ENCODE peak calls at places on chromosomes 16 and 17, in seven cellular contexts. T is ascending aorta; Z is progenitor cell of endocrine pancreas; O is AG04449; R is activated CD8-positive, alpha-beta T cell treated with anti-CD3 and anti-CD28 coated beads for 36 hours; X is CD8-positive, alpha-beta T cell; V is astrocyte of the cerebellum. C is an unnamed sample.

GRCh38 chr17:8806206-8807069 is 7.3 kb upstream of the MFSD6L start:
- DNase-seq in T (no peak), Z (no peak), O (no peak), R (no peak), X (no peak), V (no peak), C (no peak)

GRCh38 chr17:48453447-48453846 is 23.4 kb upstream of the SKAP1 start:
- DNase-seq in T (no peak), Z (no peak), O (no peak), R (no peak), X (no peak), V (no peak), C (no peak)

GRCh38 chr17:14310584-14310983 is 9.7 kb downstream of the HS3ST3B1 start:
- DNase-seq in T (peak), Z (no peak), O (no peak), R (no peak), X (no peak), V (no peak), C (no peak)

GRCh38 chr17:60135951-60136666 is 13.7 kb upstream of the CA4 start:
- DNase-seq in T (no peak), Z (no peak), O (no peak), R (no peak), X (no peak), V (no peak), C (no peak)

GRCh38 chr16:23348579-23349469 is 46.7 kb downstream of the SCNN1B start:
- DNase-seq in T (no peak), Z (no peak), O (no peak), R (peak), X (no peak), V (no peak), C (no peak)

GRCh38 chr17:17108681-17109049 is 66.4 kb downstream of the MPRIP start:
- DNase-seq in T (no peak), Z (no peak), O (no peak), R (no peak), X (no peak), V (no peak), C (no peak)

GRCh38 chr17:18257747-18258355 is 687 bp downstream of the FLII start:
- DNase-seq in T (peak), Z (peak), O (no peak), R (peak), X (peak), V (no peak), C (no peak)

GRCh38 chr17:55208078-55208812 is 56.5 kb upstream of the HLF start:
- DNase-seq in T (no peak), Z (no peak), O (no peak), R (no peak), X (no peak), V (no peak), C (no peak)

GRCh38 chr17:75241996-75242460 is 19.4 kb downstream of the GGA3 start:
- DNase-seq in T (no peak), Z (no peak), O (no peak), R (peak), X (no peak), V (no peak), C (no peak)

GRCh38 chr17:36183001-36183810 is 6.8 kb upstream of the TBC1D3B start:
- DNase-seq in T (no peak), Z (peak), O (peak), R (no peak), X (no peak), V (peak), C (peak)

GRCh38 chr16:63461248-63461841 is 1425.1 kb upstream of the CDH8 start:
- DNase-seq in T (no peak), Z (peak), O (peak), R (no peak), X (no peak), V (peak), C (peak)

GRCh38 chr17:1997587-1998425 is 27.3 kb downstream of the RTN4RL1 start:
- DNase-seq in T (no peak), Z (peak), O (no peak), R (no peak), X (no peak), V (no peak), C (no peak)

GRCh38 chr17:13311301-13311700 is 290.4 kb downstream of the HS3ST3A1 start:
- DNase-seq in T (no peak), Z (no peak), O (peak), R (no peak), X (no peak), V (no peak), C (peak)

GRCh38 chr16:11155284-11155806 is 100.7 kb downstream of the SOCS1 start:
- DNase-seq in T (no peak), Z (no peak), O (peak), R (no peak), X (no peak), V (peak), C (no peak)

GRCh38 chr17:79981090-79981489 is 54.6 kb downstream of the TBC1D16 start:
- DNase-seq in T (no peak), Z (no peak), O (no peak), R (no peak), X (no peak), V (no peak), C (no peak)

GRCh38 chr16:66296591-66296990 is 69.9 kb upstream of the CDH5 start:
- DNase-seq in T (no peak), Z (no peak), O (no peak), R (no peak), X (no peak), V (no peak), C (no peak)

GRCh38 chr16:7613518-7613917 is 280.9 kb downstream of the RBFOX1 start:
- DNase-seq in T (no peak), Z (no peak), O (no peak), R (no peak), X (no peak), V (no peak), C (no peak)

GRCh38 chr17:79626156-79626890 is 15.5 kb upstream of the RBFOX3 start:
- DNase-seq in T (peak), Z (no peak), O (no peak), R (no peak), X (no peak), V (no peak), C (no peak)

GRCh38 chr16:89965447-89966225 is 17.1 kb downstream of the DEF8 start:
- DNase-seq in T (no peak), Z (no peak), O (no peak), R (no peak), X (no peak), V (no peak), C (no peak)

GRCh38 chr17:9875441-9875840 is 29.6 kb downstream of the RCVRN start:
- DNase-seq in T (peak), Z (no peak), O (no peak), R (no peak), X (no peak), V (peak), C (no peak)

GRCh38 chr17:3970668-3971067 is 6.4 kb upstream of the ATP2A3 start:
- DNase-seq in T (no peak), Z (no peak), O (no peak), R (no peak), X (no peak), V (no peak), C (no peak)

GRCh38 chr17:36188891-36189306 is 7.7 kb downstream of the CCL3L1 start:
- DNase-seq in T (peak), Z (no peak), O (no peak), R (peak), X (peak), V (no peak), C (no peak)

GRCh38 chr17:69913241-69914015 is 161.6 kb upstream of the KCNJ16 start:
- DNase-seq in T (no peak), Z (no peak), O (no peak), R (no peak), X (no peak), V (no peak), C (no peak)

GRCh38 chr17:80101946-80102706 is 745 bp downstream of the GAA start:
- DNase-seq in T (no peak), Z (no peak), O (no peak), R (peak), X (no peak), V (no peak), C (no peak)

GRCh38 chr17:78046923-78047322 is 81.6 kb downstream of the TMC6 start:
- DNase-seq in T (no peak), Z (no peak), O (no peak), R (no peak), X (no peak), V (no peak), C (no peak)

GRCh38 chr17:41665566-41666335 is 22.9 kb upstream of the EIF1 start:
- DNase-seq in T (peak), Z (peak), O (no peak), R (peak), X (peak), V (no peak), C (no peak)

GRCh38 chr16:2212362-2213324 is 2.0 kb upstream of the BRICD5 start:
- DNase-seq in T (no peak), Z (no peak), O (no peak), R (no peak), X (no peak), V (no peak), C (no peak)

GRCh38 chr17:61139219-61139618 is 260.4 kb upstream of the TBX2 start:
- DNase-seq in T (no peak), Z (no peak), O (peak), R (peak), X (peak), V (peak), C (peak)

GRCh38 chr17:31696184-31696602 is 162.9 kb downstream of the COPRS start:
- DNase-seq in T (peak), Z (peak), O (peak), R (no peak), X (no peak), V (peak), C (peak)
- TF ChIP-seq CTCF in T (no peak), Z (no peak), O (peak), R (no peak), X (no peak), V (peak), C (peak)

GRCh38 chr16:69376393-69377059 is 9.3 kb downstream of the TERF2 start:
- DNase-seq in T (no peak), Z (no peak), O (no peak), R (no peak), X (no peak), V (no peak), C (no peak)

GRCh38 chr16:69382421-69382820 is 3.4 kb downstream of the TERF2 start:
- DNase-seq in T (no peak), Z (no peak), O (no peak), R (peak), X (no peak), V (no peak), C (no peak)

GRCh38 chr16:69378036-69378435 is 7.8 kb downstream of the TERF2 start:
- DNase-seq in T (no peak), Z (no peak), O (no peak), R (no peak), X (no peak), V (no peak), C (no peak)

GRCh38 chr16:69381231-69381630 is 4.6 kb downstream of the TERF2 start:
- DNase-seq in T (no peak), Z (no peak), O (no peak), R (no peak), X (no peak), V (no peak), C (no peak)

GRCh38 chr16:69378760-69379159 is 7.0 kb downstream of the TERF2 start:
- DNase-seq in T (no peak), Z (no peak), O (no peak), R (no peak), X (no peak), V (no peak), C (no peak)
- TF ChIP-seq CTCF in T (no peak), Z (no peak), O (no peak), R (no peak), X (no peak), V (no peak), C (no peak)

GRCh38 chr16:55255890-55256289 is 68.1 kb upstream of the IRX6 start:
- DNase-seq in T (no peak), Z (no peak), O (no peak), R (no peak), X (no peak), V (no peak), C (no peak)

GRCh38 chr16:55261301-55261700 is 62.7 kb upstream of the IRX6 start:
- DNase-seq in T (no peak), Z (no peak), O (no peak), R (no peak), X (no peak), V (no peak), C (no peak)

GRCh38 chr16:55253987-55254386 is 70.0 kb upstream of the IRX6 start:
- DNase-seq in T (no peak), Z (no peak), O (no peak), R (no peak), X (no peak), V (no peak), C (no peak)

GRCh38 chr16:55256412-55257016 is 67.5 kb upstream of the IRX6 start:
- DNase-seq in T (no peak), Z (no peak), O (no peak), R (no peak), X (no peak), V (no peak), C (no peak)

GRCh38 chr16:55257971-55258613 is 65.9 kb upstream of the IRX6 start:
- DNase-seq in T (no peak), Z (peak), O (no peak), R (peak), X (no peak), V (peak), C (no peak)
- TF ChIP-seq CTCF in T (peak), Z (peak), O (peak), R (peak), X (no peak), V (peak), C (peak)

GRCh38 chr16:88673685-88674398 is 11.0 kb upstream of the MVD start:
- DNase-seq in T (no peak), Z (no peak), O (no peak), R (no peak), X (no peak), V (no peak), C (no peak)

GRCh38 chr16:88671806-88672205 is 8.9 kb upstream of the MVD start:
- DNase-seq in T (no peak), Z (no peak), O (no peak), R (no peak), X (no peak), V (no peak), C (no peak)

GRCh38 chr16:88669986-88670385 is 7.1 kb upstream of the MVD start:
- DNase-seq in T (no peak), Z (no peak), O (no peak), R (no peak), X (no peak), V (no peak), C (peak)

GRCh38 chr16:88676502-88677242 is 9.6 kb downstream of the SNAI3 start:
- DNase-seq in T (no peak), Z (no peak), O (no peak), R (no peak), X (no peak), V (no peak), C (no peak)

DNA sequence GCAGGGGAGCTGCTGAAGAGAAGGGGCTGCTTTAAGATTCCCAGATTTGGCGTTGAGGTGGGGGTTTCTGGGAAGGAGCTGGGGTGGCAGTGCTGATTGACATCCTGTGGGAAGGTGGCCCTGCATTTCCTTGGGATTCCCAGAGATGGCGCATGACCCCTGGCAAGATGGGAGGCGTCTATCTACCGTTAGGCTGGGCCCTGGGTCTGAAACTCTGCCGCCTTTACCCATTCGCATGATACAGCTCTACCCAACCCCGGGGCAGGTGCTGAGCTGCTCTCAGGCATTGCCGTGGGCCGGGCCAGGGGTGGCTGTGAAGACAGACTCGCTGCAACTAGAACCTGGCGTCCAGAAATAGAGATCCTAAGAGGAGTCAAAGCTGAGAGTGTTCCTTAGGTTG is 9.9 kb upstream of the MVD start:
- DNase-seq in T (no peak), Z (no peak), O (no peak), R (no peak), X (no peak), V (no peak), C (no peak)
- TF ChIP-seq CTCF in T (no peak), Z (peak), O (peak), R (no peak), X (no peak), V (peak), C (peak)

GRCh38 chr16:397736-398332 is 835 bp downstream of the NME4 start:
- DNase-seq in T (peak), Z (peak), O (no peak), R (peak), X (no peak), V (peak), C (peak)

GRCh38 chr16:397135-397661 is at the start of gene NME4:
- DNase-seq in T (no peak), Z (peak), O (no peak), R (peak), X (no peak), V (no peak), C (no peak)

GRCh38 chr16:399278-400019 is 2.2 kb upstream of the DECR2 start:
- DNase-seq in T (no peak), Z (no peak), O (no peak), R (no peak), X (no peak), V (no peak), C (no peak)

GRCh38 chr16:400061-400540 is 1.6 kb upstream of the DECR2 start:
- DNase-seq in T (no peak), Z (no peak), O (no peak), R (peak), X (no peak), V (no peak), C (no peak)

GRCh38 chr16:398551-399277 is 1.7 kb downstream of the NME4 start:
- DNase-seq in T (no peak), Z (no peak), O (no peak), R (no peak), X (no peak), V (no peak), C (no peak)
- TF ChIP-seq CTCF in T (no peak), Z (no peak), O (no peak), R (no peak), X (no peak), V (no peak), C (no peak)

GRCh38 chr16:8859913-8860881 is 8.6 kb downstream of the CARHSP1 start:
- DNase-seq in T (no peak), Z (no peak), O (no peak), R (no peak), X (no peak), V (peak), C (no peak)
- TF ChIP-seq CTCF in T (no peak), Z (no peak), O (no peak), R (no peak), X (no peak), V (no peak), C (no peak)

GRCh38 chr17:29384901-29385300 is 5.3 kb upstream of the TAOK1 start:
- DNase-seq in T (peak), Z (no peak), O (no peak), R (no peak), X (no peak), V (no peak), C (no peak)
- TF ChIP-seq CTCF in T (no peak), Z (no peak), O (no peak), R (no peak), X (no peak), V (no peak), C (no peak)

DNA sequence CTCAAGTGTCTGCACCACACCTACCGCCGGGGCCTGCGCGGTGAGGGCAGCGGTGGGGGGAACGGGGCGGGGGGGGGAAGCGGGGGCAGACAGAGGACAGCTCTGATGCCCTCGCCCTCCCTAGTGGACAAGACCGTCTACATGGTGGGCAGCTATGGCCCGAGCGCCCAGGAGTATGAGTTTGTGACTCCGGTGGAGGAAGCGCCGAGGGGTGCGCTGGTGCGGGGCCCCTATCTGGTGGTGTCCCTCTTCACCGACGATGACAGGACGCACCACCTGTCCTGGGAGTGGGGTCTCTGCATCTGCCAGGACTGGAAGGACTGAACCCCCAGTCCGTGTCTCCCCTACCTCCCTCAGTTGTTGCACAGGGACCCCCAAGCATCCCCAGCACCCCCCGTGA is 473 bp upstream of the PDIA2 start:
- DNase-seq in T (no peak), Z (no peak), O (no peak), R (no peak), X (no peak), V (no peak), C (no peak)
- TF ChIP-seq CTCF in T (no peak), Z (no peak), O (no peak), R (no peak), X (no peak), V (no peak), C (no peak)

C was measured in AG09319.